ENCODE peak calls at places on chromosomes 5 and 9, in seven cellular contexts. T is CD8-positive, alpha-beta T cell; X is NCI-H2081; V is heart left ventricle; B is NCI-H1092 treated with DMSO at 0.1 percent for 48 hours; P is stimulated activated CD4-positive, alpha-beta T cell treated with anti-CD3 and anti-CD28 coated beads, Interleukin-1b, Interleukin-23, amount 100 ng/mL, for 48 hours; U is H4. Y is an unnamed sample.

GRCh38 chr5:77200663-77201062 is 9.8 kb upstream of the PDE8B start:
- DNase-seq in T (no peak), X (no peak), V (no peak), B (no peak), P (no peak), U (no peak), Y (no peak)

GRCh38 chr5:149063017-149063687 is at the start of gene SH3TC2:
- DNase-seq in T (no peak), X (no peak), V (peak), B (no peak), P (no peak), U (peak), Y (no peak)

GRCh38 chr5:42531611-42532010 is 108.4 kb downstream of the GHR start:
- DNase-seq in T (no peak), X (no peak), V (no peak), B (no peak), P (no peak), U (no peak), Y (no peak)

GRCh38 chr9:84002344-84002743 is 21.7 kb downstream of the RMI1 start:
- DNase-seq in T (no peak), X (no peak), V (no peak), B (no peak), P (no peak), U (peak), Y (peak)

GRCh38 chr5:998276-998974 is 10.2 kb upstream of the NKD2 start:
- DNase-seq in T (no peak), X (no peak), V (peak), B (no peak), P (no peak), U (no peak), Y (no peak)

GRCh38 chr5:88390007-88390385 is 121.4 kb upstream of the TMEM161B start:
- DNase-seq in T (no peak), X (no peak), V (no peak), B (no peak), P (no peak), U (no peak), Y (no peak)

GRCh38 chr5:74433255-74434123 is 207.0 kb downstream of the ENC1 start:
- DNase-seq in T (no peak), X (no peak), V (no peak), B (no peak), P (no peak), U (no peak), Y (no peak)

GRCh38 chr5:80250801-80251200 is 5.0 kb downstream of the SERINC5 start:
- DNase-seq in T (no peak), X (no peak), V (no peak), B (no peak), P (no peak), U (no peak), Y (no peak)

GRCh38 chr9:89886281-89886700 is 281.5 kb downstream of the GADD45G start:
- DNase-seq in T (no peak), X (no peak), V (peak), B (no peak), P (no peak), U (no peak), Y (no peak)

GRCh38 chr5:158553946-158554336 is 545.8 kb downstream of the EBF1 start:
- DNase-seq in T (no peak), X (no peak), V (no peak), B (no peak), P (no peak), U (no peak), Y (no peak)

GRCh38 chr9:117487555-117488175 is 72.8 kb upstream of the ASTN2 start:
- DNase-seq in T (no peak), X (peak), V (peak), B (peak), P (peak), U (peak), Y (peak)

GRCh38 chr9:105681724-105682123 is 12.6 kb upstream of the TMEM38B start:
- DNase-seq in T (no peak), X (no peak), V (no peak), B (no peak), P (no peak), U (peak), Y (no peak)

GRCh38 chr5:103255666-103256065 is 2.9 kb upstream of the MACIR start:
- DNase-seq in T (no peak), X (no peak), V (no peak), B (no peak), P (no peak), U (no peak), Y (no peak)

GRCh38 chr5:140608730-140609520 is 24.1 kb downstream of the CD14 start:
- DNase-seq in T (no peak), X (no peak), V (peak), B (no peak), P (no peak), U (peak), Y (no peak)

GRCh38 chr5:34881246-34881645 is 34.1 kb downstream of the RAD1 start:
- DNase-seq in T (no peak), X (no peak), V (no peak), B (no peak), P (no peak), U (no peak), Y (no peak)

GRCh38 chr9:124389146-124389939 is 25.9 kb downstream of the PSMB7 start:
- DNase-seq in T (no peak), X (peak), V (no peak), B (peak), P (no peak), U (no peak), Y (no peak)

GRCh38 chr5:172412724-172413260 is 41.5 kb downstream of the SH3PXD2B start:
- DNase-seq in T (no peak), X (no peak), V (peak), B (no peak), P (peak), U (peak), Y (no peak)

GRCh38 chr9:110900917-110901316 is 137.4 kb downstream of the LPAR1 start:
- DNase-seq in T (no peak), X (no peak), V (no peak), B (no peak), P (no peak), U (no peak), Y (no peak)

GRCh38 chr5:34545164-34545563 is 111.0 kb upstream of the RAI14 start:
- DNase-seq in T (no peak), X (no peak), V (no peak), B (no peak), P (no peak), U (no peak), Y (no peak)

GRCh38 chr5:109880907-109881685 is 191.4 kb downstream of the MAN2A1 start:
- DNase-seq in T (no peak), X (peak), V (no peak), B (peak), P (no peak), U (peak), Y (no peak)

GRCh38 chr5:58717303-58718012 is 134.6 kb downstream of the RAB3C start:
- DNase-seq in T (no peak), X (no peak), V (no peak), B (no peak), P (no peak), U (no peak), Y (no peak)

GRCh38 chr5:111278824-111279504 is 54.8 kb downstream of the CAMK4 start:
- DNase-seq in T (peak), X (no peak), V (peak), B (no peak), P (peak), U (peak), Y (peak)

GRCh38 chr5:111498346-111498745 is 14.0 kb downstream of the STARD4 start:
- DNase-seq in T (no peak), X (no peak), V (no peak), B (no peak), P (no peak), U (no peak), Y (no peak)

GRCh38 chr5:132180134-132180745 is 47.4 kb downstream of the P4HA2 start:
- DNase-seq in T (no peak), X (no peak), V (no peak), B (peak), P (no peak), U (peak), Y (no peak)

GRCh38 chr5:113378960-113379541 is 55.7 kb downstream of the TSSK1B start:
- DNase-seq in T (peak), X (peak), V (peak), B (peak), P (peak), U (peak), Y (peak)

GRCh38 chr9:89576404-89576824 is 28.4 kb upstream of the GADD45G start:
- DNase-seq in T (no peak), X (no peak), V (no peak), B (peak), P (no peak), U (peak), Y (no peak)

GRCh38 chr5:80590766-80591165 is 20.7 kb upstream of the ANKRD34B start:
- DNase-seq in T (no peak), X (no peak), V (no peak), B (no peak), P (no peak), U (no peak), Y (no peak)

GRCh38 chr9:96067551-96068076 is 192.1 kb downstream of the ERCC6L2 start:
- DNase-seq in T (no peak), X (no peak), V (no peak), B (no peak), P (no peak), U (no peak), Y (no peak)

GRCh38 chr9:125558453-125559084 is 148.4 kb downstream of the MAPKAP1 start:
- DNase-seq in T (peak), X (peak), V (peak), B (peak), P (peak), U (peak), Y (peak)

GRCh38 chr9:36137392-36138004 is 965 bp downstream of the GLIPR2 start:
- DNase-seq in T (no peak), X (no peak), V (no peak), B (no peak), P (no peak), U (no peak), Y (no peak)

GRCh38 chr9:81589819-81590218 is 99.5 kb downstream of the TLE1 start:
- DNase-seq in T (no peak), X (no peak), V (no peak), B (no peak), P (no peak), U (no peak), Y (no peak)

GRCh38 chr9:120909904-120910303 is 16.7 kb downstream of the TRAF1 start:
- DNase-seq in T (peak), X (no peak), V (no peak), B (no peak), P (peak), U (peak), Y (no peak)

GRCh38 chr9:77569335-77569734 is 78.8 kb downstream of the GNA14 start:
- DNase-seq in T (no peak), X (no peak), V (no peak), B (peak), P (no peak), U (no peak), Y (no peak)

GRCh38 chr5:8363133-8363532 is 494.2 kb downstream of the MTRR start:
- DNase-seq in T (no peak), X (no peak), V (no peak), B (no peak), P (no peak), U (no peak), Y (no peak)

GRCh38 chr9:18605763-18606162 is 131.8 kb downstream of the ADAMTSL1 start:
- DNase-seq in T (no peak), X (no peak), V (peak), B (peak), P (no peak), U (peak), Y (no peak)

GRCh38 chr9:71270554-71270953 is 149.1 kb upstream of the TRPM3 start:
- DNase-seq in T (no peak), X (no peak), V (no peak), B (no peak), P (no peak), U (no peak), Y (no peak)

GRCh38 chr9:119986205-119986604 is 593.8 kb downstream of the CDK5RAP2 start:
- DNase-seq in T (no peak), X (no peak), V (no peak), B (peak), P (no peak), U (no peak), Y (no peak)

GRCh38 chr5:178589180-178590140 is 733 bp downstream of the COL23A1 start:
- DNase-seq in T (no peak), X (no peak), V (peak), B (peak), P (no peak), U (no peak), Y (peak)

GRCh38 chr5:128574041-128574440 is 36.0 kb upstream of the FBN2 start:
- DNase-seq in T (no peak), X (no peak), V (no peak), B (no peak), P (no peak), U (no peak), Y (no peak)

Y was measured in B cell.